ENCODE peak calls at places on chromosomes 6 and 20, in nine cellular contexts. K is keratinocyte, T is astrocyte, B is heart right ventricle, M is nephron progenitor cell, H is HCT116, G is heart left ventricle, X is A549, J is MCF 10A. U is an unnamed sample.

GRCh38 chr6:89071036-89071435 is 9.5 kb upstream of the PNRC1 start:
- DNase-seq in H (no peak), T (no peak), K (no peak), X (no peak), G (no peak), B (no peak), M (no peak), J (no peak), U (no peak)

GRCh38 chr20:8749986-8750385 is 318.9 kb upstream of the PLCB4 start:
- DNase-seq in B (no peak), H (no peak), K (no peak), J (no peak), G (no peak), T (peak), X (no peak), M (no peak), U (no peak)

GRCh38 chr6:82045965-82046756 is 201.4 kb downstream of the IBTK start:
- DNase-seq in G (no peak), B (no peak), M (no peak), K (no peak), H (no peak), J (no peak), T (peak), X (no peak), U (no peak)

GRCh38 chr6:42066156-42066555 is 15.8 kb downstream of the TAF8 start:
- DNase-seq in H (no peak), M (no peak), T (no peak), K (no peak), G (no peak), X (no peak), B (no peak), J (no peak), U (no peak)

GRCh38 chr20:7585126-7585679 is 355.1 kb downstream of the HAO1 start:
- DNase-seq in J (peak), X (no peak), M (no peak), G (no peak), B (no peak), T (no peak), H (no peak), K (no peak), U (no peak)

GRCh38 chr6:38432479-38432878 is 207.2 kb downstream of the BTBD9 start:
- DNase-seq in J (peak), G (no peak), B (no peak), X (no peak), H (no peak), T (peak), K (no peak), M (no peak), U (no peak)

GRCh38 chr6:54266400-54266923 is 41.8 kb upstream of the TINAG start:
- DNase-seq in K (no peak), X (no peak), H (no peak), M (no peak), B (no peak), J (no peak), T (no peak), G (no peak), U (no peak)

GRCh38 chr6:127302728-127303675 is 36.3 kb downstream of the RNF146 start:
- DNase-seq in G (no peak), T (no peak), X (peak), H (peak), B (peak), K (no peak), J (peak), M (no peak), U (no peak)

GRCh38 chr20:1324598-1325172 is 4.3 kb downstream of the SDCBP2 start:
- DNase-seq in H (no peak), B (no peak), K (no peak), G (no peak), X (peak), T (peak), J (no peak), M (no peak), U (no peak)

GRCh38 chr6:24194968-24195700 is 69.1 kb downstream of the NRSN1 start:
- DNase-seq in J (peak), G (no peak), M (no peak), B (no peak), H (no peak), X (no peak), T (no peak), K (no peak), U (no peak)

GRCh38 chr6:46352541-46353267 is 138.5 kb downstream of the RCAN2 start:
- DNase-seq in X (no peak), G (peak), M (no peak), J (peak), B (peak), T (no peak), K (no peak), H (no peak), U (no peak)

GRCh38 chr6:25535302-25536225 is 116.5 kb upstream of the SCGN start:
- DNase-seq in J (no peak), B (no peak), K (no peak), H (no peak), T (no peak), G (no peak), M (no peak), X (no peak), U (no peak)

GRCh38 chr6:133701633-133702331 is 187.1 kb upstream of the TCF21 start:
- DNase-seq in G (peak), T (peak), B (peak), X (no peak), J (peak), M (no peak), K (no peak), H (no peak), U (peak)

GRCh38 chr20:41643504-41643938 is 25.3 kb upstream of the CHD6 start:
- DNase-seq in J (peak), B (peak), K (peak), M (no peak), G (peak), T (peak), H (peak), X (peak), U (no peak)

GRCh38 chr20:59253779-59254319 is 46.6 kb upstream of the EDN3 start:
- DNase-seq in H (no peak), K (no peak), J (peak), M (peak), B (no peak), T (no peak), X (no peak), G (no peak), U (no peak)

GRCh38 chr6:31113861-31114539 is 600 bp upstream of the PSORS1C1 start:
- DNase-seq in J (no peak), M (no peak), X (no peak), K (no peak), G (no peak), H (no peak), T (peak), B (no peak), U (no peak)

GRCh38 chr20:63534427-63534830 is 2.7 kb downstream of the PTK6 start:
- DNase-seq in M (no peak), T (no peak), J (no peak), X (no peak), K (no peak), H (no peak), G (peak), B (no peak), U (no peak)

GRCh38 chr6:123810214-123810613 is 6.5 kb downstream of the NKAIN2 start:
- DNase-seq in X (no peak), H (no peak), J (no peak), K (no peak), G (no peak), B (no peak), M (no peak), T (no peak), U (no peak)

GRCh38 chr20:47027042-47027441 is 132.4 kb downstream of the EYA2 start:
- DNase-seq in J (peak), X (no peak), T (no peak), H (no peak), B (no peak), G (no peak), M (no peak), K (no peak), U (no peak)

GRCh38 chr6:30399390-30400058 is 54.6 kb downstream of the RPP21 start:
- DNase-seq in X (no peak), M (no peak), T (peak), B (no peak), G (no peak), H (no peak), J (peak), K (no peak), U (no peak)

GRCh38 chr20:53599378-53599777 is 5.7 kb upstream of the ZNF217 start:
- DNase-seq in X (no peak), J (no peak), H (no peak), B (no peak), G (no peak), K (no peak), M (no peak), T (no peak), U (peak)

DNA sequence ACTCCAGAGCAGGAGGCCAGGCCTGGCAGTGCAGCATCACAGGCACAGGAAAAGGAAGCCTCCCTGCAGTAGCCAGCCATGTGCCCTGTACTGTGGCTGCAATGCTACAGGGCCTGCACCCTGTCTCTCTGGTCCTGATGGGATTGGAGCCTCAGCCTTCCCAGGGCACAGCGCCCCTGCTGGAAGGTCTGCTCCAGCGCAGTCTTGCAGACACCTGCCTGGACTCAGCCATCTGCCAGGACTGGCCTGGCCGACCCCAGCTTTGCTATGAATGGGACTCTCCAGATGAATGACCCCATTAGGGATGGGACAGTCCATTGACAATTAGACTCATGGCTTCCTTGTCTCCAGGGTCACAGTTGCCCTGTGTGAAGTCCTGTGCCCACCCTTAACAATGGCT is 251.6 kb downstream of the ERMARD start:
- DNase-seq in G (no peak), M (no peak), H (no peak), B (no peak), J (no peak), T (no peak), K (no peak), X (no peak), U (no peak)
- TF ChIP-seq CTCF in G (peak), M (no peak), H (peak), B (peak), J (no peak), T (no peak), K (peak), X (no peak), U (no peak)

DNA sequence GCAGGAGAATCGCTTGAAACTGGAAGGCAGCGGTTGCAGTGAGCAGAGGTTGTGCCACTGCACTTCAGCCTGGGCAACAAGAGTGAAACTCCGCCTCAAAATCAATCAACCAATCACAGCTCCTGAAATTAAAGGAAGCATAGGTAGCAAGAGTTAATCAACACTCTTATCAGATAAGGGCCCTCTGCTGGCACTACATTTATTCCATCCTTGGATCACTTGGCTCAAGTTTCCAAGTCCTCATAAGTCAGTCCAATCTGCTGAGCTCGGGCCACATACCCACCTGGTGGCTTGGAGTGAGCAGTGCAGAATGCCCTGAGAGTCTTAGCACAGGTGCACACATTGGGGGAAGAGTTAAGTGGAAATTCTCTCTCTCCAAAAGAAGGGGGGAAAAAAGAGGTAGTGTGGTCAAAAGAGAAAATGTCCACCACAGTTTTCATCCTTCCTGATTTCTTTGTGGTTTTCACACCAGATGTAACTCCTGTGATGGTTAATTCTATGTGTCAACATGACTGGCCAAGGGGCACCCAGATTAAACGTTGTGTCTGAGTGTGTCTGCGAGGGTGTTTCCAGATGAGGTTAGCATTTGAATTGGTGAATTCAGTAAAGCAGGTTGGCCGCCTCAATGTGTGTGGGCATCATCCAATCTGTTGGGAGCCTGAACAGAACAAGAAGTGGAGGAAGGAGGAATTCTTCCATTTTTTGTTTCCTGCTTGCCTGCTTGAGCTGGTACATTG is 14.2 kb upstream of the FAM8A1 start:
- DNase-seq in J (no peak), X (no peak), H (peak), K (peak), B (no peak), T (no peak), M (no peak), G (no peak), U (no peak)
- TF ChIP-seq CTCF in J (no peak), X (no peak), H (peak), K (peak), B (no peak), T (no peak), M (no peak), G (no peak), U (no peak)

DNA sequence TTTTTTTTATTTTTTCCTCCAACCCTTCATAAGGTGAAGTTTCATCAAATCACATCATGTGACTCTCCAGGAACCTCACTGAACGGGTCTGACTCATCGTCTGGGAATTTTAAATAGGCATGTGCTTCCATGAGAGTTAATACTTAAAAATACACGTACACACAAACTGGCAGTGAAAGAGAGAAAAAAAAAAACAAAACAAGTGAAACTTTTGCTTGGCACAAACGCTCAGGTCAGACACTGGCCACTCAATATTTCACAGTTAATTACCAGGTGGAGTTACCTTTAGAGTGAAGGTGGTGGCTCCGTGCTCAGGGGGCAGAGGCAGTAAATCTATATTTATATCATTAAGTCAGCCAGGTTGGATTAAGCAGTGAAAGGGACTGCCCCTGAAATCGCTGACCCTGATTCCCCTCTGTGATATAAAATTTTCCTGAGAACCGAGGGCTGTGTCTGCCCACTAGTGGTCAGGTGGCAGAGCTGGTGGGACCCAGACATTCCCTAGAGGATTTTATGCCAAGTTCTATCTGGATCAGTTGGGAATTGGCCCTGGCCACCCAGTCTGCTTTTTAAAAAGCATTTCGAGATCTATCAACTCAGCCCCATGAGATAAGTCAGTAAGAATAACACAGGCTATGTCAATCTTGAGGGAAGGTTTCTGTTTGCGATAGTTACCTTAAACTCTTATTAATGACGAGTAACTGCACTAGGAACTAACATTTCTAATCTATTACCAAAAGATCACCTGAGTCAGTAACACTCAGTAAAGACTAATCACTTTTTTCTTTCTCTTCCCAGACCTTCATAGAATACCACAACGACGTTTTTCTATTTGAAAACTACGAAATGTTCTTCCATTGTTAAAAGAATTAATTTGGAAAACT is 259.1 kb downstream of the HDGFL1 start:
- DNase-seq in J (peak), G (peak), H (peak), M (peak), B (peak), K (peak), X (peak), T (peak), U (no peak)
- TF ChIP-seq CTCF in J (peak), G (peak), H (peak), M (peak), B (peak), K (peak), X (peak), T (peak), U (peak)

GRCh38 chr6:8462694-8463093 is 27.3 kb upstream of the SLC35B3 start:
- DNase-seq in X (no peak), J (no peak), G (no peak), T (no peak), K (no peak), M (no peak), H (no peak), B (no peak), U (no peak)

DNA sequence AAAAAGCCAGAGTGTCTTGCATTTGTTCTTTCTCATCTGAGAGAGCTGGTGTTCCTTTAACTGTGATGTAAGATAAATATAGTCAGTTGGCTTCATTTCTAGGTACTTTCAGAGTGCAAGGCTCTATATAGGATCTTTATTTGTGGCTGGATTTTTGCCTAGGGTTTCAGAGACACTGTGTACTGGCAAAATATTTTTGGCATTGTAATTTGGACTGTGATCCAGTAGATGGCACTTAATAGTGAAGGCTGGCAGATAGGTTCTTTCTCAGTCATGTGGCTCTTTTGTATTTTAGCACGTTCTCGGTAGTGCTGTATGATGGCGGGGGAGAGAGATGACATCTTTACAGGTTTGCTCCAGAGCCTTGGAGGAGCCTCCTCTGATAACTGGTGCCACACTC is 26.8 kb upstream of the SLC35B3 start:
- DNase-seq in B (no peak), K (no peak), G (no peak), X (no peak), J (no peak), H (no peak), T (no peak), M (no peak), U (no peak)
- TF ChIP-seq CTCF in B (no peak), K (no peak), G (no peak), X (no peak), J (no peak), H (peak), T (no peak), M (no peak), U (no peak)

GRCh38 chr6:12637960-12638641 is 78.5 kb upstream of the PHACTR1 start:
- DNase-seq in B (peak), H (peak), G (peak), J (peak), T (peak), M (peak), K (peak), X (peak), U (no peak)
- TF ChIP-seq CTCF in B (peak), H (peak), G (peak), J (peak), T (peak), M (peak), K (peak), X (peak), U (peak)

GRCh38 chr20:48705208-48706115 is 122.3 kb downstream of the PREX1 start:
- DNase-seq in J (no peak), B (no peak), M (no peak), G (no peak), X (no peak), K (no peak), T (no peak), H (no peak), U (no peak)

GRCh38 chr20:48706116-48706656 is 121.6 kb downstream of the PREX1 start:
- DNase-seq in X (no peak), H (no peak), J (no peak), K (no peak), M (no peak), T (no peak), B (no peak), G (no peak), U (no peak)

GRCh38 chr20:48708630-48709029 is 119.2 kb downstream of the PREX1 start:
- DNase-seq in B (no peak), M (no peak), X (no peak), G (no peak), T (no peak), J (no peak), K (no peak), H (no peak), U (no peak)

GRCh38 chr20:48708116-48708515 is 119.7 kb downstream of the PREX1 start:
- DNase-seq in J (no peak), K (no peak), T (no peak), X (no peak), G (no peak), B (no peak), M (no peak), H (no peak), U (no peak)

DNA sequence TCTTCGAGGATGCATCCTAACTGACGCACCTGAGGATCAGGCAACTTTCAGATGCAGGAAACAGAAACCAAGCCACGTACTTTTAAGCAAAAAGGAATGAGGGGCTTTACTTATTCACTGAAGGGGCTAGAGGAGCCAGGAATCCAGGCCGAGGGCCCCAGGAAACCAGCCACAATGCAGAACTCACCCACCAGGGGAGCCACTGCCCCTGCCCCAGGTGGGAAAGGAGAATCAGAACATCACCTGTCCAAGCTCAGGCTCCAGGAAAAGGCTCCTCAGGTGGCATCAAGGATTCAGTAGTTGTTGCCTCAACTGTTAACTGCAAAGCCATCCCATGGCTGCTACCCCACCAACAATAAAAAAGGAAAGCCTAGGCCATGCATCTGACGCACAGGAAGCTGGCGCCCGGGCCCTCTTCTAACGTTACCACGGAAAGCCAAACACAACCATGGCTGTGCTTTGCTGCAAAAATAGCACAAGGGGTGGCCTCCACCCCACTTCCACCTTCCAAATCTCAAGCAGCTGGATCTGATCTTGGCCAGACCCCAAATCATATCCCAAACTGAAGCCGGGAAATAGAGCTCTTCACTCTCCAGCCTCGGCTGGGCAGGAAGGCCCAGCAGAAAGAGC is 121.0 kb downstream of the PREX1 start:
- DNase-seq in G (no peak), H (no peak), J (no peak), T (no peak), X (no peak), M (no peak), B (peak), K (no peak), U (no peak)
- TF ChIP-seq CTCF in G (no peak), H (peak), J (no peak), T (no peak), X (no peak), M (no peak), B (no peak), K (no peak), U (no peak)

GRCh38 chr20:44734938-44735337 is 10.7 kb upstream of the KCNK15 start:
- DNase-seq in K (no peak), T (peak), G (no peak), H (no peak), M (no peak), X (peak), J (peak), B (no peak), U (no peak)
- TF ChIP-seq CTCF in K (peak), T (peak), G (no peak), H (peak), M (peak), X (no peak), J (peak), B (no peak), U (no peak)

U was measured in right atrium auricular region.